ENCODE peak calls at places on chromosomes 5 and 9, in five cellular contexts. R, E, I, J and Z are unnamed samples. For H3K4me1, the result is how much of the 10 kb centered on the place peaks cover.

GRCh38 chr9:13386935-13387667 is 107.6 kb upstream of the MPDZ start:
- DNase-seq in R (no peak), E (no peak), I (no peak), J (no peak), Z (no peak)

GRCh38 chr5:61813361-61813760 is 481.3 kb downstream of the ZSWIM6 start:
- DNase-seq in R (no peak), E (no peak), I (no peak), J (no peak), Z (no peak)

GRCh38 chr9:112404367-112404979 is 24.6 kb downstream of the HSDL2 start:
- DNase-seq in R (no peak), E (no peak), I (no peak), J (no peak), Z (no peak)

GRCh38 chr9:33446507-33447403 is 638 bp downstream of the AQP3 start:
- DNase-seq in R (no peak), E (peak), I (no peak), J (peak), Z (no peak)

GRCh38 chr5:157528036-157528632 is 47.4 kb downstream of the ADAM19 start:
- DNase-seq in R (no peak), E (no peak), I (no peak), J (no peak), Z (no peak)

GRCh38 chr5:53288511-53288910 is 179.0 kb upstream of the MOCS2 start:
- DNase-seq in R (no peak), E (no peak), I (no peak), J (no peak), Z (no peak)

GRCh38 chr9:3059781-3060468 is 216.0 kb upstream of the PUM3 start:
- DNase-seq in R (no peak), E (no peak), I (peak), J (no peak), Z (no peak)

GRCh38 chr5:164617290-164617689 is 1111.9 kb downstream of the MAT2B start:
- DNase-seq in R (no peak), E (no peak), I (no peak), J (no peak), Z (no peak)

GRCh38 chr9:91360551-91361293 is 996 bp downstream of the AUH start:
- DNase-seq in R (no peak), E (no peak), I (peak), J (no peak), Z (peak)

GRCh38 chr9:2181794-2182193 is 166.6 kb downstream of the SMARCA2 start:
- DNase-seq in R (no peak), E (no peak), I (peak), J (no peak), Z (peak)

GRCh38 chr5:38500861-38501260 is 55.6 kb downstream of the LIFR start:
- DNase-seq in R (no peak), E (no peak), I (no peak), J (no peak), Z (no peak)

GRCh38 chr5:154053468-154053867 is 14.7 kb downstream of the MFAP3 start:
- DNase-seq in R (no peak), E (no peak), I (no peak), J (no peak), Z (no peak)

GRCh38 chr5:173637340-173637739 is 20.9 kb upstream of the BOD1 start:
- DNase-seq in R (no peak), E (no peak), I (no peak), J (no peak), Z (no peak)

GRCh38 chr5:55234171-55234700 is 828 bp upstream of the CCNO start:
- DNase-seq in R (no peak), E (no peak), I (peak), J (no peak), Z (peak)

GRCh38 chr9:134179918-134180785 is 15.8 kb upstream of the RNU6ATAC start:
- DNase-seq in R (no peak), E (no peak), I (no peak), J (no peak), Z (no peak)

GRCh38 chr5:135007749-135008363 is 26.2 kb downstream of the PITX1 start:
- DNase-seq in R (peak), E (no peak), I (no peak), J (no peak), Z (no peak)

GRCh38 chr5:56494300-56494704 is 261.2 kb upstream of the ANKRD55 start:
- DNase-seq in R (no peak), E (no peak), I (no peak), J (no peak), Z (no peak)

GRCh38 chr9:89038354-89039091 is 47.3 kb downstream of the S1PR3 start:
- DNase-seq in R (no peak), E (peak), I (no peak), J (peak), Z (no peak)

GRCh38 chr9:137578518-137579258 is at the start of gene DPH7:
- DNase-seq in R (peak), E (peak), I (peak), J (peak), Z (peak)

GRCh38 chr5:170691623-170692022 is 91.9 kb upstream of the GABRP start:
- DNase-seq in R (no peak), E (no peak), I (no peak), J (no peak), Z (no peak)

GRCh38 chr9:16784002-16784401 is 86.5 kb downstream of the BNC2 start:
- DNase-seq in R (no peak), E (no peak), I (no peak), J (no peak), Z (no peak)

GRCh38 chr5:137737349-137738256 is 1.7 kb upstream of the KLHL3 start:
- DNase-seq in R (no peak), E (peak), I (peak), J (no peak), Z (no peak)

GRCh38 chr9:113928269-113928668 is 52.2 kb downstream of the ZNF618 start:
- DNase-seq in R (no peak), E (no peak), I (no peak), J (no peak), Z (no peak)

GRCh38 chr9:70480405-70480980 is 66.0 kb upstream of the KLF9 start:
- DNase-seq in R (no peak), E (peak), I (no peak), J (peak), Z (peak)
- H3K4me3 ChIP-seq in R (no peak), E (no peak), I (no peak), J (peak), Z (no peak)

DNA sequence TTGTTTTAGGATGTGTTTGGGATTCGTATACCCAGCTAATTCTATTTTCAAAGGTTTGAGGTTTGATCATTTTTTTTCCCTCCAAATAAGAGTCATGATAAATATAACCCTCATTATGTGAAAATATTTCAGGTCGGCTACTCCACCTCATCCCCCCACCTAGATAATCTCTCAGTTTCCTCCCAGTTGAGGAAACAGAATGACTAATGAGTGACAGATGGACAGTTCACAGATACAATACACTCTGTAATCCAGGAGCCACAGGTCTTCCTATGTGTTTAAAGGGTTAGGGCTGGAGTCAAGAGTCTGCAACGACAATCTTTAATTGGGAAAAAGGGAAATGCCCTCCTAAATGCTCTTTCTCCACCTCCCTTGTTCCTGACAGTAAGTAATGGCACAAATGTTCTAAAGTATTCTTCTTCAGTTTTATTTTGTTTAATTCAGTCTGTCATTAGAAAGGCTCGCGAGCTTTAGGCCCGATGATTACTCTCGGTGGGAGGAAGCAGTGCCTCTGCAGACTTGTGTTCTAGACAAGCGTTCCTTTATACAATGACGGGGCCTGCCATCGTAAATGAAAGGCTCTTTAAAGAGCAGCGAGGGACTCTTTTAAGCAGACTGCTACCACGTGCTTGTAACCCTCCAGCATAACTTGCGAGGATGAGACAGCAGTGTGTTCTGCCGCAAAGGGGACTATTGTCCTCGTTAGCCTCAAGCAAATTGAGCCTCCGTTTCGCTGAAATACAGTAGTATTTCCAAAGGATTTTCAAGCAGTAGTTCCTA is 69.0 kb downstream of the MEF2C start:
- DNase-seq in R (no peak), E (no peak), I (no peak), J (no peak), Z (peak)
- H3K4me1 ChIP-seq in R (under half), E (under half), I (under half), J (half or more), Z (under half)

DNA sequence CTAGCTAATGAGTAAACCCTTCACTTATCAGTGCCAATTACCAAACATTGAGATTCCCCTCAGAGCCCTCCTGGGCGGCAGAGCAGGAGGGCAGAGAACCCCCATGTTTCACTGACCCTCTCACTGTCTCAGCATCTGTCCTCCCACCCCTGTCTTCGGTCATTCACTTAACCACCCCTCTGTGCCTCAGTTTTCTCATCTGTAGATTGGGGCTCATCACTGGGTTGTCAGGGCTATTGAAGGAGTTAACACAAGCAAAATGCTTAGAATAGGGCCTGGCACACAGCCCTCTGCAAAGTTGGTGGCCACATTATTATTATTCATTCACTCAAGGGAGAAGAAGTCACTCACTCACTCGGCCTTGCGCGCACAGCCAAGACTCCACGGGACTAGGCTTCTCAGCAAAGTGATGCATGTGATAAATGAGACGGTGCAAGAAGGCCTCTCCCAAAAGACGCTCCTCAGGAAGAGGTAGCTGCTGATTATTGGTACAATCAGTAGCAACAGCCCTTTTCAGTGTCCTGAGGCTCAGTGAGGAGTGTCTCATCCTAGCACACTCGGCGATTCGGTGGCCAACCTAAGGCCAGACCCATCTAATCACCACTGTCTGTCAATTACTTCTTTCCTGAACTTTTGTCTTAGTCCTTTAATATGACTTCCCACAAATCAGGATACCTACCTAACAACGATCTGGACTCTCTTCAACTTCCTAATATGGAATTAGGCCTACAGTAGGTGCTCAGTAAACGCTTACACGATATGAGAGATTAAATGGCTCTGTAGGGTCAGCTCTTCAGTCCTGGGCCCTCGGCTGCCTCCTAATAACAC is 7.9 kb downstream of the PDGFRB start:
- DNase-seq in R (no peak), E (no peak), I (no peak), J (no peak), Z (no peak)
- H3K4me3 ChIP-seq in R (no peak), E (peak), I (no peak), J (peak), Z (no peak)

DNA sequence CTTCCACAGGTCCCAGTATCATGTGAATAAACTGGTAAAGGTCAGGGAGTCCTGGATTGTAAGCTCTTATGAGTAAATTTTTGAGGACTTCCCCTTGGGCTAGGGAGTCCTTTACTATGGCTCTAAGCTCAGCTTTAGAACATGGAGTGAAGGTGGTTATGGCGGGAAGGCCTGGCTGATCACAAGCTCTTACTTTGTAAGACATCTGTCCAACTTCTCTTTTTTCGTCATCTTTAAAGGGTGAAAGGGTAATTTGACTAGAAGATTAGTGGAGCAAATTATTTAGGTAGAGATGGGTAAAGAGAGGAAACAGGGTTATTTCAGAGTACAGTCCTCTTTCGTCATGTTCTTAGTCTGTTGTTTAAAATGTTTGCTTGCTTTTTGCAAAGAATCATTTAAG is 155.4 kb downstream of the AOPEP start:
- DNase-seq in R (no peak), E (no peak), I (no peak), J (no peak), Z (no peak)
- H3K4me1 ChIP-seq in R (under half), E (under half), I (under half), J (under half), Z (under half)

GRCh38 chr5:81751009-81751835 is at the start of gene SSBP2:
- DNase-seq in R (peak), E (peak), I (peak), J (peak), Z (peak)

GRCh38 chr5:81748556-81748955 is 2.3 kb downstream of the SSBP2 start:
- DNase-seq in R (no peak), E (no peak), I (no peak), J (no peak), Z (no peak)

GRCh38 chr5:81750308-81751008 is 439 bp downstream of the SSBP2 start:
- DNase-seq in R (no peak), E (no peak), I (peak), J (no peak), Z (no peak)

GRCh38 chr5:81749562-81750307 is 1.2 kb downstream of the SSBP2 start:
- DNase-seq in R (no peak), E (no peak), I (peak), J (no peak), Z (peak)

GRCh38 chr5:81749186-81749561 is 1.7 kb downstream of the SSBP2 start:
- DNase-seq in R (no peak), E (no peak), I (peak), J (no peak), Z (no peak)
- H3K4me3 ChIP-seq in R (no peak), E (peak), I (peak), J (peak), Z (peak)

DNA sequence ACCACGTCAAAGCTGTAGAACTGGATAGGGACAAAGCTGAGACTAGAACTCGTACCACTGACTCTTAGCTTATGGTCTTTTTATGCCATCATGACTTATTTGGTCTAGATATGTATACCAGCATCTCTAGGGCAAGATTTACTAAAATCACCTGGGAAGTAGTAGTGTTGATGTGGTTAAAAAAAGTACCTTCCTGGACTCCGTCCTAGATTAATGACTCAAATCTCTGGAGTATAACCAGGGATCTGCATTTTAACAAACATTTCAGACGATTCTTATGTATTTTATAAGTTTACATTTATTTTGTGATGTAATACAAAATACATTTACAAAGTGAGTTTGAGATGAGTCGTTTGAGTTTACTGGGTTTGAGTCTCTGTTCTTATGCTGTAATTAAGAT is 68.7 kb downstream of the ARHGAP26 start:
- DNase-seq in R (no peak), E (no peak), I (no peak), J (no peak), Z (no peak)
- H3K4me1 ChIP-seq in R (under half), E (half or more), I (under half), J (under half), Z (under half)

DNA sequence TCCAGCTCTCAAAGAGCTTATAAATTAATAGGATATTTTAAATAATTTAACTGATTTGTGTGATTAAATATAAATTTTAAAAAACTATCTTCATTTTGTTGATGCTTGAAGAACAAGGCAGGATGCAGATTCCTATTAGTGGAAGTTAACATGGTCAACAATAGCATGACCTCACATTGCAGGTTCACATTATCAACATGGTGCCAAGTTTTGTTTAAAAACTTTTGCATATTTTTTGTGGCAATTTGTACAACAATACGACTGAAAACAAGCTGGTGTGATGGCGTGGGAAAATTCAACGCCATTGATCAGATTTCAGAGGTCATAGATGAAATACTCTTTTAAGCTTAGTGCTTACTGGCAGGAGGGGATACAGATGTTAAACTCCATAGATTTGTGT is 114.1 kb upstream of the MYO10 start:
- DNase-seq in R (no peak), E (no peak), I (no peak), J (no peak), Z (no peak)
- H3K4me3 ChIP-seq in R (no peak), E (no peak), I (no peak), J (no peak), Z (no peak)

GRCh38 chr9:38229123-38229829 is 160.2 kb upstream of the SHB start:
- DNase-seq in R (no peak), E (no peak), I (no peak), J (no peak), Z (no peak)

GRCh38 chr9:38227061-38227540 is 158.1 kb upstream of the SHB start:
- DNase-seq in R (peak), E (no peak), I (peak), J (no peak), Z (peak)

GRCh38 chr9:38228331-38229122 is 159.5 kb upstream of the SHB start:
- DNase-seq in R (no peak), E (no peak), I (no peak), J (no peak), Z (no peak)

GRCh38 chr9:38227656-38228055 is 158.6 kb upstream of the SHB start:
- DNase-seq in R (peak), E (no peak), I (no peak), J (no peak), Z (no peak)

GRCh38 chr9:38229830-38230155 is 160.8 kb upstream of the SHB start:
- DNase-seq in R (no peak), E (no peak), I (no peak), J (no peak), Z (no peak)
- H3K4me1 ChIP-seq in R (under half), E (under half), I (under half), J (under half), Z (under half)